ENCODE peak calls at places on chromosomes 16 and 17, in five cellular contexts. One of them, this sample, is unnamed.

GRCh38 chr17:48484256-48484655 is 46.6 kb downstream of the HOXB1 start:
- DNase-seq in neuronal stem cell: no peak
- DNase-seq in H9: no peak
- DNase-seq in mesenchymal stem cell: peak
- DNase-seq in H1: no peak
- DNase-seq in this sample: peak

GRCh38 chr16:85781685-85782370 is 17.5 kb downstream of the EMC8 start:
- DNase-seq in neuronal stem cell: no peak
- DNase-seq in H1: no peak
- DNase-seq in mesenchymal stem cell: no peak
- DNase-seq in H9: no peak
- DNase-seq in this sample: peak

GRCh38 chr16:85940214-85940613 is 41.3 kb downstream of the IRF8 start:
- DNase-seq in neuronal stem cell: no peak
- DNase-seq in H9: no peak
- DNase-seq in mesenchymal stem cell: no peak
- DNase-seq in H1: no peak
- DNase-seq in this sample: no peak

GRCh38 chr17:40539711-40540411 is 25.4 kb downstream of the CCR7 start:
- DNase-seq in H1: no peak
- DNase-seq in H9: no peak
- DNase-seq in mesenchymal stem cell: no peak
- DNase-seq in neuronal stem cell: no peak
- DNase-seq in this sample: no peak

GRCh38 chr16:11079657-11080187 is 135.4 kb downstream of the CLEC16A start:
- DNase-seq in mesenchymal stem cell: peak
- DNase-seq in H9: no peak
- DNase-seq in neuronal stem cell: no peak
- DNase-seq in H1: no peak
- DNase-seq in this sample: peak

GRCh38 chr17:76867578-76868175 is 527 bp upstream of the MGAT5B start:
- DNase-seq in mesenchymal stem cell: peak
- DNase-seq in H1: no peak
- DNase-seq in H9: peak
- DNase-seq in neuronal stem cell: no peak
- DNase-seq in this sample: peak

GRCh38 chr17:57468932-57469775 is 212.8 kb downstream of the MSI2 start:
- DNase-seq in H9: no peak
- DNase-seq in H1: no peak
- DNase-seq in neuronal stem cell: no peak
- DNase-seq in mesenchymal stem cell: peak
- DNase-seq in this sample: no peak

GRCh38 chr16:67120025-67120424 is 10.3 kb downstream of the PHAF1 start:
- DNase-seq in H9: no peak
- DNase-seq in H1: no peak
- DNase-seq in neuronal stem cell: no peak
- DNase-seq in mesenchymal stem cell: no peak
- DNase-seq in this sample: peak

GRCh38 chr17:63524051-63524450 is 893 bp downstream of the KCNH6 start:
- DNase-seq in H9: no peak
- DNase-seq in neuronal stem cell: no peak
- DNase-seq in mesenchymal stem cell: no peak
- DNase-seq in H1: no peak
- DNase-seq in this sample: no peak

GRCh38 chr17:77741109-77741508 is 217.4 kb upstream of the TNRC6C start:
- DNase-seq in mesenchymal stem cell: no peak
- DNase-seq in H1: peak
- DNase-seq in neuronal stem cell: no peak
- DNase-seq in H9: peak
- DNase-seq in this sample: no peak

GRCh38 chr17:32335647-32336046 is 6.3 kb downstream of the C17orf75 start:
- DNase-seq in H1: no peak
- DNase-seq in neuronal stem cell: no peak
- DNase-seq in mesenchymal stem cell: peak
- DNase-seq in H9: no peak
- DNase-seq in this sample: peak

GRCh38 chr17:78185981-78186688 is 717 bp downstream of the TK1 start:
- DNase-seq in neuronal stem cell: no peak
- DNase-seq in H1: no peak
- DNase-seq in mesenchymal stem cell: peak
- DNase-seq in H9: no peak
- DNase-seq in this sample: no peak

GRCh38 chr16:11414815-11415775 is 69.8 kb downstream of the RMI2 start:
- DNase-seq in mesenchymal stem cell: no peak
- DNase-seq in H1: no peak
- DNase-seq in H9: no peak
- DNase-seq in neuronal stem cell: no peak
- DNase-seq in this sample: no peak

GRCh38 chr17:10518271-10519037 is at the start of gene MYH1:
- DNase-seq in neuronal stem cell: no peak
- DNase-seq in H1: no peak
- DNase-seq in H9: no peak
- DNase-seq in mesenchymal stem cell: no peak
- DNase-seq in this sample: no peak

DNA sequence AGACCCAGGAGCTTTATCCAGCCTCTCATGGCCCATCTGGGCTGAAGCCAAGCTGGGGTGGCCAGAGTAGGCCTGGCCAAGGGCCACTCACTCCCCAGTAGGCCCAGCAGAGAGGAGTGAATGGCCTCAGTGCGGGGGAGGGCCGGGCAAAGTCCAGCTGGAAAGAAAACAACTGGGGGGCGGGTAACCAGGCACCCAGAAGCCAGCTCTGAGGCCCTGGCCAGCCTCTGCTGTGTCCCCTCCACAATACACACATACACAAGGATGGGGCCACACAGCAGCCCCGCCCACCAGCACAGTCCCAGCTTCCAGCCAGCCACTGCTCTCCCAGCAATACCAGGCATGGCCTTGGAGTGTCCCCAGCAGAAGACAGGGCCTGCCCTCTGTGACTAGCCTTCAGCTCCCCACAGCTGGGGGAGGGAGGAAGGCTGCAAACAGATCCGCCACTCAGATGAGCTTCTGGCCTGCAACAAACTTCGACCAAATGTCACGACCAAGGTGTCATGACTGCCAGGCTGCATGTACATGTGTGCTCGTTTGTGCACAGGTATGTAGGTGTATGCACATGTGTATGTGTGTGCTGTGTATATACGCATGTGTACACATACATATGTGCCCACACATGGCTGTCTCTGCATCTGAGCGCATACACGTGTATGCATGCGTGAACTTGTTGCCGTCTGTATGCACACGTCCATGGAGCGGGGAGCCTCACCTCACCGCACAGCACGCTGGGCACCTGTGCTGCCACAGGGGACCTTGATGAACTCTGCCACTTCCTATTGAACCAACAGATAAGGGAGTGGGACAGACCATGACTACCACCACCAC is 5.0 kb downstream of the CARHSP1 start:
- DNase-seq in H1: no peak
- DNase-seq in mesenchymal stem cell: peak
- DNase-seq in neuronal stem cell: no peak
- DNase-seq in H9: peak
- DNase-seq in this sample: no peak
- H2AK5ac ChIP-seq in H1: peak
- H2AK5ac ChIP-seq in mesenchymal stem cell: no peak
- H2AK5ac ChIP-seq in neuronal stem cell: peak
- H2AK5ac ChIP-seq in H9: no peak
- H2AK5ac ChIP-seq in this sample: peak

GRCh38 chr16:80084163-80084562 is 456.6 kb upstream of the DYNLRB2 start:
- DNase-seq in H1: no peak
- DNase-seq in H9: no peak
- DNase-seq in neuronal stem cell: no peak
- DNase-seq in mesenchymal stem cell: no peak
- DNase-seq in this sample: no peak
- H2AK5ac ChIP-seq in H1: no peak
- H2AK5ac ChIP-seq in H9: no peak
- H2AK5ac ChIP-seq in neuronal stem cell: no peak
- H2AK5ac ChIP-seq in mesenchymal stem cell: no peak
- H2AK5ac ChIP-seq in this sample: no peak

GRCh38 chr17:9217151-9218067 is 196.1 kb downstream of the NTN1 start:
- DNase-seq in neuronal stem cell: no peak
- DNase-seq in mesenchymal stem cell: peak
- DNase-seq in H1: no peak
- DNase-seq in H9: no peak
- DNase-seq in this sample: peak
- H2AK5ac ChIP-seq in neuronal stem cell: no peak
- H2AK5ac ChIP-seq in mesenchymal stem cell: no peak
- H2AK5ac ChIP-seq in H1: no peak
- H2AK5ac ChIP-seq in H9: no peak
- H2AK5ac ChIP-seq in this sample: no peak

GRCh38 chr17:1625053-1625452 is 3.6 kb downstream of the SLC43A2 start:
- DNase-seq in neuronal stem cell: no peak
- DNase-seq in H9: no peak
- DNase-seq in H1: no peak
- DNase-seq in mesenchymal stem cell: no peak
- DNase-seq in this sample: no peak
- H2AK5ac ChIP-seq in neuronal stem cell: peak
- H2AK5ac ChIP-seq in H9: no peak
- H2AK5ac ChIP-seq in H1: no peak
- H2AK5ac ChIP-seq in mesenchymal stem cell: no peak
- H2AK5ac ChIP-seq in this sample: no peak

GRCh38 chr16:51449441-51449840 is 298.4 kb upstream of the SALL1 start:
- DNase-seq in H1: no peak
- DNase-seq in neuronal stem cell: peak
- DNase-seq in mesenchymal stem cell: no peak
- DNase-seq in H9: no peak
- DNase-seq in this sample: no peak

GRCh38 chr16:51442140-51442539 is 291.1 kb upstream of the SALL1 start:
- DNase-seq in H9: no peak
- DNase-seq in H1: no peak
- DNase-seq in mesenchymal stem cell: no peak
- DNase-seq in neuronal stem cell: no peak
- DNase-seq in this sample: no peak

GRCh38 chr16:51441331-51441730 is 290.3 kb upstream of the SALL1 start:
- DNase-seq in H9: no peak
- DNase-seq in H1: no peak
- DNase-seq in neuronal stem cell: no peak
- DNase-seq in mesenchymal stem cell: no peak
- DNase-seq in this sample: no peak

GRCh38 chr16:51440096-51440495 is 289.0 kb upstream of the SALL1 start:
- DNase-seq in H9: no peak
- DNase-seq in mesenchymal stem cell: no peak
- DNase-seq in neuronal stem cell: no peak
- DNase-seq in H1: no peak
- DNase-seq in this sample: no peak

DNA sequence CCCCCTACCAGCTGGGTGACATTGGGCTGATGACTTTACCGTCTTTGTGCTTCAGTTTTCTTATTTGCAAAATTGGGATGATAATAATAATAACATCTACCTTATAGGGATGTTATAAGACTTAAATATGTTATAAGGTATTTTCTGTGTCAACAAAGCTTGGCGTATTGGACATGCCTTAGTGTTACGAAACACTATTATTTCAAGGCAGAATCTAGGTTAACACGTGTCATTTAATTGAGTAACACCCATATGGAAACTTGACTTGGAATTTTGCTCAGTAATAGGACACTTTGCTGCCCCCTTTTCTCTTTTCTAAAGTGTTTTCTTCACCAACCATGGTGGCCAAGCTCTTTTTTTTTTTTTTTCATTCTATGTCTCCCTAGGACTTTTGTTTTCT is 294.2 kb upstream of the SALL1 start:
- DNase-seq in neuronal stem cell: no peak
- DNase-seq in H9: no peak
- DNase-seq in mesenchymal stem cell: no peak
- DNase-seq in H1: no peak
- DNase-seq in this sample: peak
- H2AK5ac ChIP-seq in neuronal stem cell: no peak
- H2AK5ac ChIP-seq in H9: no peak
- H2AK5ac ChIP-seq in mesenchymal stem cell: no peak
- H2AK5ac ChIP-seq in H1: no peak
- H2AK5ac ChIP-seq in this sample: no peak

DNA sequence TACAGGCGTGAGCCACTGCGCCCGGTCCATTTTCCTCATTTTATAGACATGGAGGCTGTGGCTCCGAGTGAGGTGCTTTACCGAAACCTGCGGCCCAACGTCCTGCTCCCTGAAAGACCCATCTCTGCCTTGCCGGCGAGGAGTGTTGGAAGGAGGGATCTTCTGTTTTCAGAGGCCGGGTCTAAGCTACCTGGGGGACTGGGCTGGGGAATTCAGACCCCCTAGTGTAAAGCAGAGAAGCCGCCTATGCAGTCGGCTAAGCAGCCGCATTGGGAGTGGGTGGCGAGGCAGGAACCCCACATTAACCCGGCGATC is 16.3 kb downstream of the MEOX1 start:
- DNase-seq in mesenchymal stem cell: no peak
- DNase-seq in H1: no peak
- DNase-seq in H9: no peak
- DNase-seq in neuronal stem cell: no peak
- DNase-seq in this sample: no peak
- H2AK5ac ChIP-seq in mesenchymal stem cell: no peak
- H2AK5ac ChIP-seq in H1: no peak
- H2AK5ac ChIP-seq in H9: no peak
- H2AK5ac ChIP-seq in neuronal stem cell: no peak
- H2AK5ac ChIP-seq in this sample: no peak

GRCh38 chr17:75596320-75597087 is 8.9 kb downstream of the MYO15B start:
- DNase-seq in H9: peak
- DNase-seq in H1: no peak
- DNase-seq in neuronal stem cell: no peak
- DNase-seq in mesenchymal stem cell: no peak
- DNase-seq in this sample: no peak

GRCh38 chr17:75594499-75595283 is 7.1 kb downstream of the MYO15B start:
- DNase-seq in mesenchymal stem cell: no peak
- DNase-seq in H9: peak
- DNase-seq in H1: no peak
- DNase-seq in neuronal stem cell: no peak
- DNase-seq in this sample: no peak

GRCh38 chr17:75592364-75593020 is 4.9 kb downstream of the MYO15B start:
- DNase-seq in neuronal stem cell: no peak
- DNase-seq in H9: peak
- DNase-seq in H1: no peak
- DNase-seq in mesenchymal stem cell: no peak
- DNase-seq in this sample: no peak

GRCh38 chr17:75595284-75595918 is 7.8 kb downstream of the MYO15B start:
- DNase-seq in H1: no peak
- DNase-seq in H9: peak
- DNase-seq in mesenchymal stem cell: no peak
- DNase-seq in neuronal stem cell: no peak
- DNase-seq in this sample: no peak

DNA sequence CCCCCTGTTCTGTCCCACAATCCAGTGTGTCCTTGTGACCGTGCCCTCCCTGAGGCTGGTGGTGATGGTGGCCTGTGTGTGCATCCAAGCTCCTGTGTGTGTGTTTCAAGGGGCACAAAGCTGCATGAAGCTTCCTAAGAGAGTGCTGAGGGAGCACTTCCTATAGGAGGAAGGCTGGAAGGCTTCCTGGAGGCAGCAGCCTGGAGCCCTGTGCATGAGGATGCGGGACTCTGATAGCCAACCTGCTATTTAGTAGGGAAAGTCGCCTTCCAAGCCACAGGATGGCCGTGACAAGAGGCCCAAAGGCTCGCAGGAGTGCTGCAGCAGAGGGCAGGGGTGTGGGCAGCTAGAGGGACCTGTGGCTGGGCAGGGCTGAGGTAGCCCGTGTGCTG is 8.3 kb downstream of the MYO15B start:
- DNase-seq in H1: no peak
- DNase-seq in H9: peak
- DNase-seq in mesenchymal stem cell: no peak
- DNase-seq in neuronal stem cell: no peak
- DNase-seq in this sample: no peak
- H2AK5ac ChIP-seq in H1: no peak
- H2AK5ac ChIP-seq in H9: no peak
- H2AK5ac ChIP-seq in mesenchymal stem cell: no peak
- H2AK5ac ChIP-seq in neuronal stem cell: no peak
- H2AK5ac ChIP-seq in this sample: no peak

This sample was measured in IMR-90.